ENCODE peak calls at places on chromosomes 7 and 10, in seven cellular contexts. X is body of pancreas, O is tibial artery, L is dorsolateral prefrontal cortex, R is astrocyte of the cerebellum, B is upper lobe of right lung, P is glutamatergic neuron. C is an unnamed sample.

GRCh38 chr10:133461027-133461426 is 7.3 kb downstream of the SCART1 start:
- DNase-seq in X (no peak), O (peak), L (no peak), R (no peak), B (no peak), P (no peak), C (no peak)

GRCh38 chr10:88754272-88754671 is 5.5 kb upstream of the LIPN start:
- DNase-seq in X (no peak), O (no peak), L (no peak), R (peak), B (no peak), P (no peak), C (no peak)

GRCh38 chr10:53699684-53700083 is 927.1 kb upstream of the MBL2 start:
- DNase-seq in X (no peak), O (no peak), L (no peak), R (no peak), B (no peak), P (no peak), C (no peak)

GRCh38 chr7:14950013-14950412 is 47.5 kb upstream of the DGKB start:
- DNase-seq in X (no peak), O (no peak), L (no peak), R (no peak), B (no peak), P (no peak), C (no peak)

GRCh38 chr7:50335795-50336754 is 31.6 kb downstream of the IKZF1 start:
- DNase-seq in X (no peak), O (no peak), L (no peak), R (no peak), B (peak), P (no peak), C (no peak)

GRCh38 chr10:126646101-126646500 is 24.4 kb downstream of the C10orf90 start:
- DNase-seq in X (no peak), O (no peak), L (no peak), R (peak), B (no peak), P (peak), C (no peak)

GRCh38 chr10:125779403-125780327 is 4.0 kb upstream of the MMP21 start:
- DNase-seq in X (no peak), O (no peak), L (no peak), R (no peak), B (no peak), P (no peak), C (no peak)

GRCh38 chr10:109205929-109206585 is 717.3 kb downstream of the XPNPEP1 start:
- DNase-seq in X (no peak), O (no peak), L (no peak), R (peak), B (no peak), P (no peak), C (no peak)

GRCh38 chr7:150439926-150440325 is 10.5 kb upstream of the GIMAP8 start:
- DNase-seq in X (no peak), O (no peak), L (no peak), R (no peak), B (no peak), P (no peak), C (no peak)

GRCh38 chr7:128135275-128136214 is 104.3 kb upstream of the LRRC4 start:
- DNase-seq in X (peak), O (no peak), L (peak), R (peak), B (peak), P (peak), C (no peak)

GRCh38 chr10:89241491-89242339 is 9.9 kb downstream of the LIPA start:
- DNase-seq in X (no peak), O (no peak), L (no peak), R (no peak), B (no peak), P (peak), C (no peak)

GRCh38 chr7:112905950-112906349 is 115.8 kb upstream of the TMEM168 start:
- DNase-seq in X (no peak), O (no peak), L (no peak), R (no peak), B (no peak), P (no peak), C (no peak)

GRCh38 chr7:152528612-152529011 is 92.8 kb upstream of the KMT2C start:
- DNase-seq in X (no peak), O (no peak), L (no peak), R (no peak), B (no peak), P (no peak), C (no peak)

GRCh38 chr7:26860361-26860760 is 4.0 kb downstream of the SKAP2 start:
- DNase-seq in X (no peak), O (no peak), L (no peak), R (no peak), B (no peak), P (no peak), C (no peak)

GRCh38 chr7:95472521-95473160 is 13.1 kb upstream of the ASB4 start:
- DNase-seq in X (no peak), O (no peak), L (no peak), R (peak), B (no peak), P (no peak), C (no peak)

GRCh38 chr10:124636271-124636993 is 107.7 kb downstream of the FAM53B start:
- DNase-seq in X (no peak), O (no peak), L (no peak), R (no peak), B (no peak), P (no peak), C (no peak)

GRCh38 chr10:12945709-12946359 is 55.7 kb downstream of the CCDC3 start:
- DNase-seq in X (no peak), O (no peak), L (no peak), R (no peak), B (no peak), P (no peak), C (no peak)

GRCh38 chr10:118423800-118424479 is 81.8 kb upstream of the FAM204A start:
- DNase-seq in X (peak), O (peak), L (peak), R (peak), B (peak), P (peak), C (no peak)

GRCh38 chr10:24465124-24465874 is 256.4 kb downstream of the KIAA1217 start:
- DNase-seq in X (peak), O (no peak), L (no peak), R (peak), B (no peak), P (no peak), C (no peak)

GRCh38 chr10:80454526-80455460 is 683 bp downstream of the TSPAN14 start:
- DNase-seq in X (peak), O (peak), L (no peak), R (no peak), B (peak), P (peak), C (no peak)

GRCh38 chr7:143490719-143491306 is 13.1 kb downstream of the TAS2R41 start:
- DNase-seq in X (peak), O (no peak), L (no peak), R (no peak), B (no peak), P (no peak), C (no peak)

GRCh38 chr7:66140924-66141323 is 26.3 kb downstream of the CRCP start:
- DNase-seq in X (peak), O (no peak), L (peak), R (peak), B (peak), P (peak), C (no peak)

GRCh38 chr7:136728945-136729344 is 139.5 kb upstream of the CHRM2 start:
- DNase-seq in X (no peak), O (no peak), L (no peak), R (no peak), B (no peak), P (no peak), C (no peak)

GRCh38 chr7:4739528-4739992 is 35.9 kb upstream of the AP5Z1 start:
- DNase-seq in X (peak), O (no peak), L (peak), R (no peak), B (no peak), P (no peak), C (no peak)

GRCh38 chr7:48170506-48170905 is 752 bp upstream of the ABCA13 start:
- DNase-seq in X (no peak), O (no peak), L (no peak), R (no peak), B (no peak), P (no peak), C (no peak)

GRCh38 chr10:61904711-61905445 is 3.4 kb downstream of the ARID5B start:
- DNase-seq in X (peak), O (no peak), L (peak), R (no peak), B (no peak), P (no peak), C (no peak)
- TF ChIP-seq CTCF in X (peak), O (no peak), L (peak), R (peak), B (peak), P (no peak), C (no peak)

GRCh38 chr10:98312816-98313215 is 44.8 kb upstream of the LOXL4 start:
- DNase-seq in X (no peak), O (no peak), L (no peak), R (no peak), B (no peak), P (no peak), C (no peak)
- TF ChIP-seq CTCF in X (no peak), O (no peak), L (no peak), R (no peak), B (no peak), P (no peak), C (no peak)

DNA sequence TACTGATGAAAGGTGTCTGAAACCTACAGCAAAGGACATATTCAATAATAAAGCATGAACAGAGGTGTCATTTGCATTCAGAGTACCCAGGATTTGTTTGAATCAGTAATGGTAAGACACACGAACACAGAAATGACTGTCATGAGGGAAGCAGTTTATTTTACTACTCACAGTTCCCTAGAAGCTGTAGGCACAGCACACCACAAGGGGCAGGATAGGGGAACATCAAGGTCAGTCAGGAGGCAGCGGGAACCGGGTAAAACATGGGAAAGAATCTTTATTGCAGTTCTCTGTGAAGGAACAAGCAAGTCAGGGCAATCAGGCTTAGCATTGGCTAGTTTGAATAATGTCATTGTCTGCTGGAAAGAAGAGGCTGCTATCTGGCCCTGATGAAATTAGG is 70.2 kb upstream of the PDSS1 start:
- DNase-seq in X (no peak), O (no peak), L (no peak), R (no peak), B (no peak), P (peak), C (no peak)
- TF ChIP-seq CTCF in X (no peak), O (no peak), L (no peak), R (no peak), B (no peak), P (no peak), C (no peak)

GRCh38 chr10:44258460-44259089 is 126.3 kb downstream of the CXCL12 start:
- DNase-seq in X (no peak), O (no peak), L (no peak), R (no peak), B (no peak), P (peak), C (no peak)
- TF ChIP-seq CTCF in X (no peak), O (no peak), L (no peak), R (no peak), B (no peak), P (no peak), C (no peak)

GRCh38 chr10:87632439-87632838 is 27.2 kb upstream of the PAPSS2 start:
- DNase-seq in X (no peak), O (no peak), L (no peak), R (no peak), B (no peak), P (no peak), C (no peak)
- TF ChIP-seq CTCF in X (no peak), O (no peak), L (no peak), R (no peak), B (no peak), P (no peak), C (no peak)

DNA sequence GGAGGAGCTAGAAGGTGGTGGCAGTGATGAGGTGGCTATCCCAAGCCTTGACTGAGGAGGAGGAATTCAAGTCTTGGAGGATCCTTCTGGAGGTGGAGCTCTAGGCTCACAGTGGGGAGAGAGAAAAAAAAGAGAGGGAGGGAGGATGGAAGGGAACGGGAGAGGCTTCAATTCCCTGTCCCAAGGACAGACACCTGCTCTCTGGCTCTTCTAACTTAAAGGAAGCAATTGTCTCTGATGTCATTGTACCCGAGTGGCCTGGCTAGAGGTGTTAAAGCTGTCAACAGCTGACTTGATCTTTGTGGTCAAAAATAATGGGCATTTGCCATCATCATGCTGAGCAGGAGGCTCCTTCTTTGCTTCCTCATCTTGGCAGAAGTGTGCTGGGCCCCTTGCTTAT is 8.3 kb downstream of the MXI1 start:
- DNase-seq in X (no peak), O (no peak), L (no peak), R (no peak), B (no peak), P (no peak), C (no peak)
- TF ChIP-seq CTCF in X (no peak), O (no peak), L (no peak), R (no peak), B (no peak), P (no peak), C (no peak)

DNA sequence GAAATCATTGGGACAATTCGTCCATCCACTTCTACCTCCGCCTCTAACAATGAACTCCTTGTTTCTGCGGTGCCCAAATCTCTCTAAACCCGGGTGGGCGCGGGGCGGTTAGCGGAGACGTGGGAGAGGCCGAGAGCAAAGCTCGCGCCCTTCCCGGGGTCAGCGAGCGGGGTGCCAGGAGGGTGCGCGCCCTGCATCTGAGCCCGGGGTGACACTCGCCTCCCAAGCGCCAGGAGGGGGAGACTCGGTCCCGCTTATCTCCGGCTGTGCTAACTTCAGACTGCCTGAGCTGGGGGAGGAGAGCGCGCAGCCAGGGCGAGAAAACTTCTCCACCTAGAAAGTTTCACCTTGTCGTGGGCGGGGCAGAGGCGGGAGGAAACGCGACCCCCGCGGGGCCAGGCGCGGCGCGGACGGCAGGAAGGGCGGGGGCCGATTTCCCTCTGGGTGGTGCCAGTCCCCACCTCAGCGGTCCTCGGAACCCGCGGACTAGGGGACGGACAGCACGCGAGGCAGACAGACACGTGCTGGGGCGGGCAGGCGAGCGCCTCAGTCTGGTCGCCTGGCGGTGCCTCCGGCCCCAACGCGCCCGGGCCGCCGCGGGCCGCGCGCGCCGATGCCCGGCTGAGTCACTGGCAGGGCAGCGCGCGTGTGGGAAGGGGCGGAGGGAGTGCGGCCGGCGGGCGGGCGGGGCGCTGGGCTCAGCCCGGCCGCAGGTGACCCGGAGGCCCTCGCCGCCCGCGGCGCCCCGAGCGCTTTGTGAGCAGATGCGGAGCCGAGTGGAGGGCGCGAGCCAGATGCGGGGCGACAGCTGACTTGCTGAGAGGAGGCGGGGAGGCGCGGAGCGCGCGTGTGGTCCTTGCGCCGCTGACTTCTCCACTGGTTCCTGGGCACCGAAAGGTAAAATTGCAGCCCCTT is at the start of gene MET:
- DNase-seq in X (peak), O (peak), L (peak), R (peak), B (peak), P (peak), C (no peak)
- TF ChIP-seq CTCF in X (peak), O (peak), L (peak), R (peak), B (peak), P (no peak), C (no peak)

GRCh38 chr7:132518102-132518838 is 58.0 kb downstream of the PLXNA4 start:
- DNase-seq in X (no peak), O (no peak), L (no peak), R (no peak), B (no peak), P (peak), C (no peak)
- TF ChIP-seq CTCF in X (peak), O (no peak), L (no peak), R (peak), B (peak), P (peak), C (no peak)